ENCODE peak calls at places on chromosomes 12 and 14, in seven cellular contexts. S is cardiac fibroblast, G is upper lobe of right lung, V is A549, O is foreskin fibroblast, B is heart right ventricle, I is RWPE1. C is an unnamed sample.

GRCh38 chr12:111107392-111108178 is 187.2 kb upstream of the MYL2 start:
- DNase-seq in S (no peak), G (no peak), V (no peak), O (no peak), B (no peak), I (no peak), C (no peak)

GRCh38 chr12:12081836-12082497 is 11.2 kb downstream of the BCL2L14 start:
- DNase-seq in S (peak), G (no peak), V (peak), O (peak), B (peak), I (peak), C (no peak)

GRCh38 chr12:51323966-51324895 is at the start of gene BIN2:
- DNase-seq in S (no peak), G (peak), V (no peak), O (no peak), B (peak), I (no peak), C (no peak)

GRCh38 chr12:89863968-89864367 is 155.3 kb upstream of the ATP2B1 start:
- DNase-seq in S (peak), G (no peak), V (no peak), O (no peak), B (no peak), I (no peak), C (no peak)

GRCh38 chr14:23300687-23301223 is 1.9 kb downstream of the PPP1R3E start:
- DNase-seq in S (no peak), G (no peak), V (no peak), O (peak), B (peak), I (no peak), C (no peak)

GRCh38 chr14:31578792-31579191 is 17.6 kb downstream of the NUBPL start:
- DNase-seq in S (no peak), G (no peak), V (no peak), O (no peak), B (no peak), I (no peak), C (no peak)

GRCh38 chr12:128008341-128008740 is 258.6 kb upstream of the TMEM132C start:
- DNase-seq in S (peak), G (no peak), V (no peak), O (peak), B (no peak), I (no peak), C (no peak)

GRCh38 chr12:71536939-71537622 is 97.5 kb downstream of the LGR5 start:
- DNase-seq in S (no peak), G (no peak), V (no peak), O (no peak), B (no peak), I (no peak), C (no peak)

GRCh38 chr14:29637406-29637805 is 290.2 kb downstream of the PRKD1 start:
- DNase-seq in S (peak), G (no peak), V (no peak), O (peak), B (peak), I (no peak), C (no peak)

GRCh38 chr12:86730233-86730632 is 474.0 kb upstream of the MGAT4C start:
- DNase-seq in S (no peak), G (no peak), V (no peak), O (no peak), B (no peak), I (peak), C (no peak)
- TF ChIP-seq CTCF in S (no peak), G (no peak), V (no peak), O (no peak), B (no peak), I (no peak), C (no peak)

GRCh38 chr12:76611533-76611932 is 52.0 kb upstream of the OSBPL8 start:
- DNase-seq in S (peak), G (no peak), V (peak), O (peak), B (no peak), I (peak), C (no peak)
- TF ChIP-seq CTCF in S (no peak), G (no peak), V (no peak), O (no peak), B (no peak), I (no peak), C (no peak)

DNA sequence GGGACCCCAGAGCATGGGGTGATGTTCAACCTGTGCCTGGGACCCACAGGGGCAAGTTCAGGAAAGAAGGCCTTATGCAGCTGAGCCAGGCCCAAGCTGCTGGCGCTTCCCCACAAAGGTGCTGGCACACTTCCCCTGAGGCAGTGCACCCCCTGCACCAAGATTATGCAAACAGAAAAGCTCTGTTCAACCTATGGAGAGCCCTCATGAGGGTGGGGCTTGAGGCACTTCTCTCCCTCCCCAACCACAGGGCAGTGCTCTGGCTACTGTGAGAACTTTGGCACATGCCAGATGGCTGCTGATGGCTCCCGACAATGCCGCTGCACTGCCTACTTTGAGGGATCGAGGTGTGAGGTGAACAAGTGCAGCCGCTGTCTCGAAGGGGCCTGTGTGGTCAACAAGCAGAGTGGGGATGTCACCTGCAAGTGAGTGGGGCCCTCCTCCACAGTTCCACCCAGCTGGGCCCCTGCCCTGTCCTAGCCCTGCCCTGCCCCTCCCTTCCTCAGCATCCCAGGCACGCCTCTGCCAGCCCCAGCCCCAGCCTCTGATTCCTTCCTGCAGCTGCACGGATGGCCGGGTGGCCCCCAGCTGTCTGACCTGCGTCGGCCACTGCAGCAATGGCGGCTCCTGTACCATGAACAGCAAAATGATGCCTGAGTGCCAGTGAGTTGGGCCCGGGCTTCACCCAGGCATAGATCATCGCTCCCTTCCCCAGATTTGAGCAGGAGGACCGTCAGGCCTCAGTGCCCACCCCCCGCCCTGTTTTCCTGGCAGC is 5.5 kb upstream of the NXPH4 start:
- DNase-seq in S (no peak), G (no peak), V (no peak), O (no peak), B (no peak), I (no peak), C (no peak)
- TF ChIP-seq CTCF in S (no peak), G (no peak), V (no peak), O (no peak), B (no peak), I (no peak), C (no peak)

GRCh38 chr12:49548822-49549648 is 10.2 kb downstream of the KCNH3 start:
- DNase-seq in S (peak), G (peak), V (no peak), O (peak), B (no peak), I (no peak), C (no peak)
- TF ChIP-seq CTCF in S (peak), G (peak), V (no peak), O (peak), B (peak), I (no peak), C (no peak)

GRCh38 chr12:1630827-1631591 is 2.0 kb downstream of the WNT5B start:
- DNase-seq in S (peak), G (no peak), V (no peak), O (peak), B (no peak), I (no peak), C (no peak)
- TF ChIP-seq CTCF in S (peak), G (no peak), V (no peak), O (no peak), B (no peak), I (no peak), C (no peak)

DNA sequence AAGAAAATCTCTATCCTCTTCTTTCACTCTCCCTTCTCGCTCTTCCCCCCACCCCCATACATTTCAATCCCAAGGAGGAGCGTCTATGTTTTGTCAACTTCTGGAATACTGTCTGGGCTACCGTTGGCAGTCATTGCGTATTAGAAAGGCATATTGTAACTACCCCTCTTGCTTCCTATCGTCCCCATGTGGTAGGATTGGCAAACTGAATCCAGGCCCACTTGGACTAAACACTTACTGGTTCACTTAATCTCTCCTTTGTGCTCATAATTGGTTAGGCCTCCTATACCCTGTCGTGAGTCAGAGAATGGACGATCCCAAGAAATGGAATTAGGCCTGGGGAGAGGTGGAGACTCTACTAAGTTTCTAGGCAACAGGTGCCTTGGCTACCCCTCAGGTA is 68.8 kb upstream of the SLC8A3 start:
- DNase-seq in S (no peak), G (no peak), V (peak), O (no peak), B (no peak), I (peak), C (no peak)
- TF ChIP-seq CTCF in S (no peak), G (peak), V (peak), O (no peak), B (no peak), I (no peak), C (no peak)

GRCh38 chr12:118850244-118850825 is 131.0 kb upstream of the SRRM4 start:
- DNase-seq in S (peak), G (no peak), V (peak), O (no peak), B (no peak), I (no peak), C (no peak)
- TF ChIP-seq CTCF in S (peak), G (peak), V (peak), O (no peak), B (peak), I (peak), C (no peak)

GRCh38 chr14:105201156-105201927 is 20.2 kb upstream of the NUDT14 start:
- DNase-seq in S (no peak), G (no peak), V (no peak), O (no peak), B (no peak), I (no peak), C (no peak)
- TF ChIP-seq CTCF in S (no peak), G (peak), V (no peak), O (no peak), B (peak), I (no peak), C (no peak)

DNA sequence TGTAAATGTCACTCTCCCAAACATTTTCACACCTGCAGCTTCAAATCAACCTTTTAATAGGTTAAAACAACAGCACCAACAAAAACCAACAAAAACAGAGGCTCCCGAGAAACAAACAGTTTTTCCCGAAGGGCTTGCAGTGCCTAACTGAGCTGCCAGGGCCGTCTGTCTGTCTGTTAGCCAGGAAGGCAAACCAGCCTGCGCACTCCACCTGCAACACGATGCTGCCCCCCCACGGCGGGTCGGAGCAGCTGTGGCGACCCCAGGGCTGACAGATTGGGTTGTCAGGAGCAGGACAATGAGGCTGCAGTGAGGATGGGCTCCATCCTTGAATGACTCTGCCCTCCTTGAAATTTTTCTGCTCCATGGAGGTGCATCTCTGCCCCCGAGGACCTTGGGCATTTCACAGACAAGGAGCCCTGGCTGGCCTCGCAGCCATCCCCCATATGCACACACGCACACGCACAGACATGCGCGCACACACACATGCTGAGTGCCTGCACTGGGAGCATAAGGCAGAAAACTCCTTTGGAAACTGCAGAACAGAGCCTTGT is 2.6 kb downstream of the RTL1 start:
- DNase-seq in S (no peak), G (no peak), V (peak), O (no peak), B (no peak), I (no peak), C (no peak)
- TF ChIP-seq CTCF in S (no peak), G (no peak), V (peak), O (peak), B (peak), I (peak), C (no peak)

C was measured in omental fat pad.